ENCODE peak calls at places on chromosomes 2 and 18, in five cellular contexts. H is upper lobe of right lung; G is neuronal stem cell; Z is activated T-helper 9 cell treated with anti-CD3 and anti-CD28 coated beads, Interleukin-2, amount 50 U/mL, for 16 hours; D is NCI-H460. V is an unnamed sample.

GRCh38 chr2:138829326-138829725 is 49.1 kb upstream of the NXPH2 start:
- DNase-seq in H (no peak), G (peak; percentile 48), Z (no peak), D (peak; percentile 61), V (no peak)

GRCh38 chr2:45849491-45850283 is 198.2 kb downstream of the PRKCE start:
- DNase-seq in H (no peak), G (no peak), Z (no peak), D (no peak), V (no peak)

GRCh38 chr2:174334781-174335604 is at the start of gene SP9:
- DNase-seq in H (no peak), G (peak; percentile 74), Z (no peak), D (no peak), V (no peak)

GRCh38 chr2:135245055-135245454 is 193.0 kb downstream of the RAB3GAP1 start:
- DNase-seq in H (no peak), G (no peak), Z (no peak), D (peak; percentile 13), V (peak; percentile 78)

GRCh38 chr2:128446866-128447537 is 128.3 kb upstream of the HS6ST1 start:
- DNase-seq in H (peak; percentile 60), G (no peak), Z (no peak), D (no peak), V (no peak)

GRCh38 chr18:48963555-48964480 is 13.1 kb upstream of the SMAD7 start:
- DNase-seq in H (no peak), G (no peak), Z (no peak), D (no peak), V (no peak)

GRCh38 chr2:113700186-113700841 is 56.1 kb downstream of the SLC35F5 start:
- DNase-seq in H (peak; percentile 74), G (no peak), Z (peak; percentile 17), D (peak; percentile 61), V (no peak)

GRCh38 chr2:157322432-157322831 is 3.2 kb downstream of the ERMN start:
- DNase-seq in H (no peak), G (no peak), Z (no peak), D (no peak), V (no peak)

GRCh38 chr18:9742588-9743131 is 34.6 kb downstream of the RAB31 start:
- DNase-seq in H (no peak), G (no peak), Z (no peak), D (peak; percentile 48), V (no peak)

GRCh38 chr18:64287926-64288325 is 139.0 kb upstream of the LINC00305 start:
- DNase-seq in H (no peak), G (no peak), Z (no peak), D (no peak), V (no peak)

GRCh38 chr2:113840463-113840975 is 49.4 kb upstream of the ACTR3 start:
- DNase-seq in H (no peak), G (no peak), Z (no peak), D (no peak), V (no peak)

GRCh38 chr2:17816396-17817245 is at the start of gene MSGN1:
- DNase-seq in H (no peak), G (no peak), Z (no peak), D (no peak), V (no peak)

GRCh38 chr2:8544168-8544785 is 137.6 kb upstream of the ID2 start:
- DNase-seq in H (no peak), G (no peak), Z (no peak), D (no peak), V (no peak)

GRCh38 chr18:47480166-47480565 is 228.7 kb upstream of the SKOR2 start:
- DNase-seq in H (no peak), G (no peak), Z (no peak), D (no peak), V (no peak)

GRCh38 chr18:48959921-48960920 is 9.5 kb upstream of the SMAD7 start:
- DNase-seq in H (no peak), G (no peak), Z (no peak), D (no peak), V (no peak)

GRCh38 chr2:45935791-45936622 is 284.5 kb downstream of the PRKCE start:
- DNase-seq in H (peak; percentile 93), G (peak; percentile 65), Z (no peak), D (peak; percentile 94), V (peak; percentile 78)

GRCh38 chr18:49988101-49988500 is 174.8 kb upstream of the ACAA2 start:
- DNase-seq in H (no peak), G (no peak), Z (no peak), D (no peak), V (no peak)